ENCODE peak calls at places on chromosome 2, in six cellular contexts. C is esophagus squamous epithelium, E is ovary, I is endothelial cell of umbilical vein, J is Peyer's patch, X is testis. O is an unnamed sample.

GRCh38 chr2:65370387-65371093 is 61.9 kb downstream of the SPRED2 start:
- DNase-seq in C (no peak), E (no peak), I (no peak), J (no peak), X (no peak), O (no peak)

GRCh38 chr2:113915067-113915819 is 25.4 kb downstream of the ACTR3 start:
- DNase-seq in C (no peak), E (no peak), I (no peak), J (no peak), X (no peak), O (no peak)

GRCh38 chr2:61335226-61335625 is 135.7 kb downstream of the USP34 start:
- DNase-seq in C (no peak), E (no peak), I (no peak), J (no peak), X (no peak), O (no peak)

GRCh38 chr2:178327516-178327915 is 123.5 kb downstream of the PRKRA start:
- DNase-seq in C (no peak), E (no peak), I (no peak), J (peak; percentile 46), X (no peak), O (no peak)

GRCh38 chr2:236754234-236754924 is 184.8 kb downstream of the ACKR3 start:
- DNase-seq in C (no peak), E (no peak), I (no peak), J (no peak), X (no peak), O (peak; percentile 82)

GRCh38 chr2:120737802-120738516 is 2.3 kb downstream of the GLI2 start:
- DNase-seq in C (no peak), E (peak; percentile 27), I (no peak), J (no peak), X (peak; percentile 24), O (no peak)

GRCh38 chr2:95062716-95063400 is 37.4 kb downstream of the MAL start:
- DNase-seq in C (no peak), E (no peak), I (no peak), J (no peak), X (no peak), O (no peak)

GRCh38 chr2:8365331-8365910 is 316.4 kb upstream of the ID2 start:
- DNase-seq in C (no peak), E (no peak), I (no peak), J (no peak), X (no peak), O (no peak)

GRCh38 chr2:128286905-128287779 is 31.5 kb downstream of the HS6ST1 start:
- DNase-seq in C (no peak), E (no peak), I (no peak), J (no peak), X (no peak), O (peak; percentile 37)

GRCh38 chr2:7572460-7572859 is 655.2 kb downstream of the RNF144A start:
- DNase-seq in C (no peak), E (no peak), I (no peak), J (no peak), X (no peak), O (no peak)

GRCh38 chr2:38377501-38378258 is 607 bp upstream of the ATL2 start:
- DNase-seq in C (no peak), E (peak; percentile 40), I (no peak), J (no peak), X (peak; percentile 37), O (no peak)

GRCh38 chr2:120320318-120320851 is 25.6 kb upstream of the INHBB start:
- DNase-seq in C (no peak), E (no peak), I (no peak), J (peak; percentile 38), X (no peak), O (peak; percentile 42)

GRCh38 chr2:26591619-26592505 is 49.3 kb downstream of the CIB4 start:
- DNase-seq in C (no peak), E (no peak), I (no peak), J (peak; percentile 15), X (no peak), O (peak; percentile 33)

DNA sequence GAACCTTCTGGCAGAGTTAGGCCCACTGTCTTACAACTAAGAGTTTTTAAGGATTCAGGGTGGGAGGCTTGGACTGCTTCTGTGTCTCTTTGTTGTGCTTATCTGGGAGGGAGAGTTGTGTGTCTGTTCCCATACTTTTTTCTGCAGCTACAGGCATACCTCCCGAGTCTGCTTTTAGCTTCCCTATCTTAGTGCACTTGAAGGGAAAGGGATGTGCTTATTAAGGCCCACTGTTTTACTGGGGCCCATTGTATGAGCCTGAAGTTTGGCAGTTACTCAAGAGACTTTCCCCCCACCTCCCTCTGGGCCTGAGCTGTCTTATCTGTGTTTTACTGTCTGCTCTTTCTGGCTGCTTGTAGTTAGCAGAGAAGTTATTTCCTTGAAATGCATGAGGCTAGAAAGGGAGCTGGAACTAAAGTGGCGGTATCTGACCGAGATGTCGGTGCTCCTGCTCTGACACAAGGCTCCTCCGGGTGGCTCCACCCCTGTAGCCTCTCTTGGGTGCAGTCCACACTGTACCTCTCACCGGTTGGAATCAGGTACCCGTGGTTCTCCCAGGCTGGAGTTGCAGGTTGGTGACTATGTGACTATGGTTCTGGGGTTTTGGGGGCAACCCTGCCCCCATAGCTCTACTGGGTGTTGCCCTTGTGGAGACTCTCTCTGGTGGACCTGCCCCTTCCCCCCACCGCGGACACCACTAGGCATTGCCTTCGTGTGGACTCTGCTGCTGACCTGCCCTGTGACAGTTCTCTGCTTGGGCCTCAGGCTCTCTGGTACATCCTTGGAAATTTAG is 12.9 kb downstream of the UBR3 start:
- DNase-seq in C (no peak), E (no peak), I (peak; percentile 15), J (no peak), X (peak; percentile 78), O (no peak)
- TF ChIP-seq POLR2A in C (no peak), E (no peak), I (no peak), J (no peak), X (no peak), O (no peak)

GRCh38 chr2:231614559-231615057 is 21.9 kb downstream of the TEX44 start:
- DNase-seq in C (no peak), E (peak; percentile 79), I (no peak), J (no peak), X (peak; percentile 48), O (no peak)
- TF ChIP-seq POLR2A in C (no peak), E (peak; percentile 9), I (no peak), J (no peak), X (no peak), O (peak; percentile 9)

GRCh38 chr2:140465301-140465700 is 1665.5 kb downstream of the LRP1B start:
- DNase-seq in C (no peak), E (no peak), I (no peak), J (no peak), X (no peak), O (no peak)
- TF ChIP-seq POLR2A in C (no peak), E (no peak), I (no peak), J (no peak), X (no peak), O (no peak)

GRCh38 chr2:174634130-174635014 is 36.8 kb upstream of the WIPF1 start:
- DNase-seq in C (no peak), E (no peak), I (peak; percentile 31), J (no peak), X (no peak), O (no peak)
- TF ChIP-seq POLR2A in C (no peak), E (no peak), I (no peak), J (no peak), X (no peak), O (no peak)

DNA sequence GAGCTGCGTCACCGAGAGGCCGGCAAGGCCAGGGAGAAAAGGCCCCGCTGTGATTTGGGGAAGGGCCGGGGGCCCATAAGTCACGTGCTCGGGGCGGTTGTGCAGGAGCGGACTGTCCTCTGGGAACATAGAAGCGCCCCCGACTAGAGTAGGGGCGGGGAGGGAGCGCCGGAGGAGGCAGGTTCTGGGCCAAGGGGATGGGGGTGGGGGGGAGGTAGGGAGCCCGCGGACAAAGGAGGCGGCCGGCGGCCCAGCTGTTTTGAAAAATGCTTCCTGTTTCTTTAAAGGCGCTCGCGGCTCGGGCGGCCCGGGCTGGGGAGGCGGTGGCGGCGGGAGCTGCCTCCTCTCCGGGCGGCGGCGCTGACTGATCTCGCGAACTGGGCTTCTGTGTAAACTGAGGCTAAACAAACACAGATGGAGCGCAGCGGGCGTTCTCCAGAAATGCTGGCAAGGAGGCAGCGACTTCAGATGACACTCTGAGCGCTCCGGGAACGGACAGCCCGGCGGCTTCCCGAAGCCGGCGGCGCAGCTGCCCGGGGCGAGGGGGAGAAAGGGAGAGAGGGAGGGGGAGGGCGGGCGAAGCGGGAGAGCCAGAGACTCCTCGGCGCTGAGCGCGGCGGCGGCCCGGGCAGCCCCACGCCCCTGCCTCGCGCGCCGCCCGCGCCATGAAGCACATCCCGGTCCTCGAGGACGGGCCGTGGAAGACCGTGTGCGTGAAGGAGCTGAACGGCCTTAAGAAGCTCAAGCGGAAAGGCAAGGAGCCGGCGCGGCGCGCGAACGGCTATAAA is at the start of gene ATOH8:
- DNase-seq in C (no peak), E (peak; percentile 77), I (peak; percentile 61), J (peak; percentile 74), X (peak; percentile 63), O (peak; percentile 76)
- TF ChIP-seq POLR2A in C (no peak), E (no peak), I (no peak), J (no peak), X (no peak), O (peak; percentile 71)

GRCh38 chr2:234679151-234679765 is 182.4 kb upstream of the ARL4C start:
- DNase-seq in C (no peak), E (no peak), I (no peak), J (no peak), X (no peak), O (no peak)

GRCh38 chr2:234680688-234681050 is 183.8 kb upstream of the ARL4C start:
- DNase-seq in C (no peak), E (no peak), I (no peak), J (no peak), X (no peak), O (no peak)

GRCh38 chr2:234681206-234681605 is 184.3 kb upstream of the ARL4C start:
- DNase-seq in C (no peak), E (no peak), I (no peak), J (no peak), X (no peak), O (no peak)

GRCh38 chr2:234678721-234679120 is 181.8 kb upstream of the ARL4C start:
- DNase-seq in C (no peak), E (no peak), I (no peak), J (no peak), X (no peak), O (no peak)

DNA sequence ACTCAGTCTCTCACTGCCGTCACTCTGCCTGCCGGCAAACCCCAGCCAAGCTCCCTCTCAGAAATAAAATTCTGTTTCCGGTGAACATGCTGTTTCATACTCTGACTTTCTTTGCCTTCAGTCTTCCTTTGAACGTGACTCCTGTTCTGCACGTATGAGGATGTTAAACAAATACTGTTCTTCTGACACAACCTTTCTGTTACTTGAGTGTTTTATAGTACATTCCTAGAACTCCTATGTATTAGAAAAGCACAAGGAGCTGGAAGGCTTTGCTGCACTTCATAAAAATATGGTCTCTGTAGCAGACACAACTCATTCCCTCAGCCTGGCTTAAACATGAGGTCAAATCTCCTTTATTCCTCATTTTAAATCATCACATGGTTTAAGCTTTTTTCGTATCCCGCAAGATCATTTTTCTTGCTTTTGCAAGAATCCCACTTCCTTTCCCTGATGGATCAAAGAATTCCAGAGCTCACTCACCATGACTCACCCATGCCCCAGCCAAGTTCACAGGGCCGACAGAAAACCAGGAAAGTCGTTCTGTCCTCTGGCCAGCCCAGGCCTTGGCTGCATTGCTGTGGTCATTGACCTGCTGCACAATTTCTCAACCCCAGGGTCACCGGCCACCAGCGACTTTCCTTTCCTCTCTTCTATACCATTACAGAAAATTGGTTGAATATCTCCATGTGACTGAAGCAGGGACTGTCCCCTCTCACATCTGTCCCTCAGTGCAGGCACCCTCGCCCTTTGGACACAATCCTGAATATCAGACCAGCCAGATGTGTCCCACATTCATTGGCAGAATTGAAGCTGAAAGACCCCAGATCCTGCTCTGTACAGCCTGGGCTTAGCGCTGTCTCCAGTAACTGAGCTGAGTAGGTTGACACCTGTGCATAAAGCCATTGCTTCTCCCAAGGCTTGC is 183.1 kb upstream of the ARL4C start:
- DNase-seq in C (no peak), E (peak; percentile 30), I (peak; percentile 93), J (no peak), X (no peak), O (peak; percentile 91)
- TF ChIP-seq POLR2A in C (no peak), E (no peak), I (no peak), J (no peak), X (no peak), O (no peak)

O was measured in right lobe of liver.